ENCODE peak calls at places on chromosomes 12 and 14, in six cellular contexts. E is breast epithelium, L is NB4, U is heart left ventricle, V is lower leg skin, Y is endothelial cell of umbilical vein. G is an unnamed sample.

GRCh38 chr12:3931206-3931605 is 58.0 kb upstream of the PARP11 start:
- DNase-seq in E (no peak), L (no peak), U (no peak), V (no peak), Y (no peak), G (no peak)

GRCh38 chr12:65209655-65210043 is 40.3 kb downstream of the LEMD3 start:
- DNase-seq in E (no peak), L (peak), U (no peak), V (no peak), Y (peak), G (no peak)

GRCh38 chr12:45494279-45494678 is 235.2 kb upstream of the ARID2 start:
- DNase-seq in E (no peak), L (no peak), U (no peak), V (no peak), Y (no peak), G (no peak)

GRCh38 chr14:64185184-64185583 is 109.0 kb downstream of the ESR2 start:
- DNase-seq in E (no peak), L (no peak), U (no peak), V (no peak), Y (no peak), G (no peak)

GRCh38 chr12:128959931-128960330 is 106.7 kb downstream of the GLT1D1 start:
- DNase-seq in E (no peak), L (no peak), U (no peak), V (no peak), Y (no peak), G (no peak)

GRCh38 chr14:104091927-104092771 is 6.6 kb downstream of the ASPG start:
- DNase-seq in E (no peak), L (no peak), U (peak), V (no peak), Y (no peak), G (no peak)

GRCh38 chr12:105275997-105276760 is 40.2 kb upstream of the APPL2 start:
- DNase-seq in E (no peak), L (peak), U (no peak), V (no peak), Y (no peak), G (no peak)

GRCh38 chr12:25959069-25959961 is 833 bp downstream of the RASSF8 start:
- DNase-seq in E (peak), L (peak), U (peak), V (peak), Y (peak), G (no peak)

GRCh38 chr14:65249471-65250161 is 147.3 kb upstream of the MAX start:
- DNase-seq in E (no peak), L (no peak), U (no peak), V (peak), Y (peak), G (no peak)

GRCh38 chr12:96073346-96074336 is 38.3 kb upstream of the LTA4H start:
- DNase-seq in E (no peak), L (peak), U (no peak), V (peak), Y (no peak), G (no peak)

GRCh38 chr14:105099778-105100177 is 34.5 kb upstream of the GPR132 start:
- DNase-seq in E (no peak), L (no peak), U (no peak), V (no peak), Y (no peak), G (no peak)
- TF ChIP-seq POLR2A in E (no peak), L (no peak), U (no peak), V (no peak), Y (no peak), G (no peak)

DNA sequence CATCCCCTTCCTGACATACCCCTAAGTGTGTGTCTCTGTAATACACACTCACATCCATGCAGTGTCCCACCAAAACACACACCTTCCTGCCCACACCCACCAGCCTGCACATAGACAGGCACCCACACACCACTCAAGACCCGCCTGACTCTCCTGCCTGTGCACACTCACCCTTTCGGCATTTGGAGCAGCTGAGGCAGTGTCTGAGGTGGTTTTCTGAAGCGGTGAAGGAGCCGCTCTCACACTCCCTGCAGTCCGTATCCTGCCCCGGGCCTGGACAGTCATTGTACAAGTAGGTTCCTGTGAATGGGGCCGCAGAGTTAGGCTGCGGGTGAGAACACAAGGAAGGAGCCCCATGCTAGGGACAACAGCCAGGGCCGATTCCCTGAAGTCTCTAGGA is 8.3 kb downstream of the TNFRSF1A start:
- DNase-seq in E (no peak), L (no peak), U (no peak), V (no peak), Y (no peak), G (no peak)
- TF ChIP-seq POLR2A in E (no peak), L (no peak), U (no peak), V (no peak), Y (no peak), G (no peak)

GRCh38 chr12:48105867-48106563 is at the start of gene SENP1:
- DNase-seq in E (peak), L (peak), U (peak), V (peak), Y (peak), G (peak)
- TF ChIP-seq POLR2A in E (no peak), L (peak), U (peak), V (no peak), Y (peak), G (peak)

GRCh38 chr12:7107181-7108041 is 1.6 kb downstream of the C1RL start:
- DNase-seq in E (no peak), L (no peak), U (no peak), V (no peak), Y (no peak), G (no peak)

GRCh38 chr12:7110661-7111060 is 1.6 kb upstream of the C1RL start:
- DNase-seq in E (no peak), L (no peak), U (no peak), V (no peak), Y (no peak), G (no peak)

GRCh38 chr12:7108928-7109920 is at the start of gene C1RL:
- DNase-seq in E (peak), L (peak), U (peak), V (peak), Y (peak), G (no peak)

GRCh38 chr12:7106082-7106481 is 2.9 kb downstream of the C1RL start:
- DNase-seq in E (no peak), L (no peak), U (no peak), V (no peak), Y (no peak), G (no peak)

GRCh38 chr12:7108042-7108927 is 729 bp downstream of the C1RL start:
- DNase-seq in E (peak), L (peak), U (peak), V (peak), Y (peak), G (peak)
- TF ChIP-seq POLR2A in E (peak), L (peak), U (peak), V (no peak), Y (peak), G (peak)

DNA sequence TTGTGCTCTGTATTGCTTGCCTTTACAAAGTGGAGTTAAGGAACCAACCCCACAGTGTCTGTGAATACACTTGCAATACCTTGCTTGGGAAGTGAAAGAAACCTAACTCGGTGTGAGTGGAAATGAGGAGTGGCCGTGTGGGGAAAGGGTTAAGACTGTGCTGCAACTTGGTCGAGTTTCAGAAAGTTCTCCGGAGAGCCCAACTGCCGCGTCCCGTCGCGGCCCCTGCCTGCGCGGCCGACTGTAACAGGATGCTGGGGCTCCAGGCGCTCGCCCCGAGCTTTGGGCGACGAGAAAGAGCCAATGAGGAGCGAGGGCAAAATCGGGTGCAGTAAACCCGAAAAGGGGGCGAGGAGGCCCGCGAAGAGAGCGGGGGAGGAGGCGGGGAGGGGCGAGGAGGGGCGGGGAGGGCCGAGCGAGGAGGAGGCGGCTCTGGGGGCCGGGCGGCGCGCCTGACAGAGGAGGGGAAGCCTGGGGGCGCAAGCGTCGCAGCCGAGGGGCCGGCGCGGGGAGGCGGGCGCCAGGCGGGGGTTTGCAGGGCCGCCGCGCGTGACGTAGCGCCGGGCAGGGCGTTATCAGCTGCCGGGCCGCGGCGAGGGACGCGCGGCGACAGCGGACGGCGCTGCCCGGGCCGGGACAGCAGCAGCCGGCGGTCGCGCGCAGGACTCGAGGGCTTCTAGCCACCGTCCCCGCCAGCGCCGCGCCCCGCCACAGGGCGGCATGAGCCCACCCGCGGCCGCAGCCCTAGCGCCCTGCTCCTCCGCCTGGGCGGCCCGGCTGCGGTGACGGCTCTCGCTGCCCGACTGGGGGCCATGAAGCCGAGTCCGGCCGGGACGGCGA is at the start of gene DACT1:
- DNase-seq in E (no peak), L (peak), U (peak), V (peak), Y (peak), G (peak)
- TF ChIP-seq POLR2A in E (no peak), L (no peak), U (no peak), V (no peak), Y (no peak), G (peak)

GRCh38 chr14:98203421-98203820 is 1068.6 kb downstream of the BCL11B start:
- DNase-seq in E (no peak), L (no peak), U (no peak), V (no peak), Y (no peak), G (no peak)
- TF ChIP-seq POLR2A in E (no peak), L (no peak), U (no peak), V (no peak), Y (no peak), G (no peak)

GRCh38 chr14:50044040-50044651 is 72.2 kb downstream of the VCPKMT start:
- DNase-seq in E (no peak), L (no peak), U (no peak), V (no peak), Y (no peak), G (no peak)
- TF ChIP-seq POLR2A in E (no peak), L (no peak), U (no peak), V (no peak), Y (no peak), G (no peak)

DNA sequence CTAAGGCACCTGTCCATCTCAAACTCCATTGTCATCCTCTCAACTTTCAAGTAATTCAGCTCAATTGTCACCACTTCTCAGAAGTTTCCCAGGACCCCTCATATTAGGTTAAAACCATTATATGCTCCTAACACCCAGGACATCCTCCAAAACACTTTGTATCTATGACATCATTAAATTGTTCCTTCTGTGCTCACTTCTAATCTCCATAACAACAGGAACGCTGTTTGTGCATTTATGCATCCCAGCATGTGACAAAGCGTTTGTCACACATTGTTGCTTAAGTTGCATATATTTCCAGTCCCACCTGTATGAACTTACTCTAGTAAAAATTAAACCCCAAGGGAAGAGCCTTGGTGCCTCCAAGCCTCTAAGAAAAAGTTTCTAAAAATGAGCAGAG is 133.9 kb downstream of the TBX5 start:
- DNase-seq in E (no peak), L (no peak), U (no peak), V (no peak), Y (no peak), G (no peak)
- TF ChIP-seq POLR2A in E (no peak), L (no peak), U (no peak), V (no peak), Y (no peak), G (no peak)

GRCh38 chr14:90305176-90305601 is 26.6 kb downstream of the NRDE2 start:
- DNase-seq in E (no peak), L (no peak), U (no peak), V (no peak), Y (no peak), G (no peak)

GRCh38 chr14:90302529-90303303 is 29.0 kb downstream of the NRDE2 start:
- DNase-seq in E (no peak), L (no peak), U (no peak), V (no peak), Y (no peak), G (no peak)

GRCh38 chr14:90301122-90301521 is 30.6 kb downstream of the NRDE2 start:
- DNase-seq in E (no peak), L (no peak), U (no peak), V (no peak), Y (no peak), G (no peak)

GRCh38 chr14:90301580-90302181 is 30.1 kb downstream of the NRDE2 start:
- DNase-seq in E (no peak), L (peak), U (no peak), V (no peak), Y (peak), G (no peak)

DNA sequence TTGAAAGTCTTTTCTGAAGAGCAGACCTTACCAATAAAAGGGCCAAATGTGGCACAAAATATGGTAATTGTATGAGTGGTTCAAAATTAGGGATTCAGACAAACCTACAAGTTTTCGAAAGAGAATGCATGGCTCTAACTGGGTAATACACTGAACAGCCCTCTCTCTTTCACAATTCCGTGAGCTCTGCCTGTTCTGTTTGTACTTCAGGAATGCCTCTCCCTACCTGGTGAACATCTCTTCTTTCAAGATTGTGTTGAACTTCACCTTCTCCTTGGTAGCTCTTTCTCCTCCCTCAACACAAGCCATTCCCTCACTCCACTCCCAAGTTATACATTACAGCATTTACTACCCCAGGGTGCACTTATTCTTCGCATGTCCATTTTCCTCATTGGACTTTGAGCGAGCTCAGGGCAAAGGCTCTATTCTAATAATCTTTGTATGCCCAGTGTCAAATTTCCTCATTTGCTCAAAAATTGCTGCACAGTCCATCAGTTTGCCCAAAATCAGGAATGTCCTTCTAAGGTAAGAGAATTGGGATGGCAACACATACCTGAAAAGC is 28.3 kb downstream of the NRDE2 start:
- DNase-seq in E (no peak), L (no peak), U (no peak), V (no peak), Y (no peak), G (no peak)
- TF ChIP-seq POLR2A in E (no peak), L (no peak), U (no peak), V (no peak), Y (no peak), G (no peak)

GRCh38 chr12:52951640-52952039 is 2.7 kb downstream of the KRT18 start:
- DNase-seq in E (no peak), L (no peak), U (no peak), V (no peak), Y (no peak), G (no peak)

GRCh38 chr12:52952082-52952801 is 3.3 kb downstream of the KRT18 start:
- DNase-seq in E (peak), L (no peak), U (peak), V (no peak), Y (no peak), G (no peak)

GRCh38 chr12:52951126-52951525 is 2.2 kb downstream of the KRT18 start:
- DNase-seq in E (no peak), L (no peak), U (no peak), V (no peak), Y (no peak), G (no peak)

GRCh38 chr12:52953181-52953841 is 4.4 kb downstream of the KRT18 start:
- DNase-seq in E (no peak), L (no peak), U (no peak), V (no peak), Y (no peak), G (no peak)

DNA sequence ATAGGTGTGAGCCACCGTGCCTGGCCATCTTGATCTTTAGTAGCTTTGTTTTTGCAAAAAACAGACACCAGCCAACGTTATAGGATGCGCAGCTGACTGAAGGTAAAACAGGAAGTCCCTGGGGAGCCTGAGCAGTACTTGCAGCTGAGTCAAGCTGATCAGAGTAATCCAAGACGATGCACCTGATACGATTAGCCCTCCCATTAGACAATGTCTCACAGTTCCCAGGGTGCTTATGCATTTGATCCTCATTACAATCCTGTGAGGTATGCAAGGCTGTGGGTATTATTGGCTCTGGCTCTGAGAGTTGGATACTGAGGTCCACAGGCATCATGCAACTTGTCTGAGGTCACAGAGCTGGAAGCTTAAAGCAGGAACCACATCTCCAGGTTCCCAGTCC is 8.1 kb downstream of the KRT18 start:
- DNase-seq in E (no peak), L (peak), U (no peak), V (no peak), Y (no peak), G (no peak)
- TF ChIP-seq POLR2A in E (no peak), L (no peak), U (no peak), V (no peak), Y (no peak), G (no peak)

G was measured in GM12892.